ENCODE peak calls at places on chromosome 2, in ten cellular contexts. U is T1000; T is T-cell; K is hippocampal formation; C is CD8-positive, alpha-beta T cell; H is hypothalamus; X is mesothelial cell of epicardium; Z is ACHN; A is activated gamma-delta T cell treated with Interleukin-2 at 50 U/mL for 16 hours; L is NCI-H460. N is an unnamed sample.

GRCh38 chr2:213001285-213001910 is 150.0 kb downstream of the IKZF2 start:
- DNase-seq in U (no peak), T (no peak), K (no peak), C (no peak), H (no peak), X (no peak), Z (peak), A (no peak), L (no peak), N (no peak)

GRCh38 chr2:196131384-196131861 is 40.0 kb downstream of the STK17B start:
- DNase-seq in U (no peak), T (peak), K (no peak), C (no peak), H (no peak), X (no peak), Z (peak), A (peak), L (no peak), N (no peak)

GRCh38 chr2:118190365-118190916 is 102.2 kb downstream of the INSIG2 start:
- DNase-seq in U (no peak), T (no peak), K (no peak), C (no peak), H (no peak), X (no peak), Z (no peak), A (no peak), L (no peak), N (no peak)

GRCh38 chr2:45119038-45119437 is 109.8 kb upstream of the SIX2 start:
- DNase-seq in U (no peak), T (no peak), K (no peak), C (no peak), H (no peak), X (no peak), Z (peak), A (no peak), L (no peak), N (no peak)

GRCh38 chr2:160194351-160194750 is 5.7 kb downstream of the ITGB6 start:
- DNase-seq in U (no peak), T (no peak), K (no peak), C (no peak), H (no peak), X (no peak), Z (no peak), A (no peak), L (no peak), N (no peak)

GRCh38 chr2:168183308-168183997 is 63.9 kb downstream of the STK39 start:
- DNase-seq in U (no peak), T (no peak), K (no peak), C (no peak), H (peak), X (no peak), Z (no peak), A (no peak), L (no peak), N (no peak)

GRCh38 chr2:206586609-206587008 is 55.7 kb upstream of the FAM237A start:
- DNase-seq in U (no peak), T (no peak), K (no peak), C (no peak), H (no peak), X (no peak), Z (no peak), A (no peak), L (no peak), N (no peak)

GRCh38 chr2:54666741-54667639 is 56.5 kb upstream of the EML6 start:
- DNase-seq in U (no peak), T (no peak), K (peak), C (no peak), H (peak), X (no peak), Z (no peak), A (no peak), L (no peak), N (peak)

GRCh38 chr2:162369577-162369976 is 25.6 kb downstream of the GCA start:
- DNase-seq in U (no peak), T (no peak), K (no peak), C (no peak), H (no peak), X (no peak), Z (no peak), A (no peak), L (no peak), N (no peak)

GRCh38 chr2:216678098-216678465 is 17.3 kb downstream of the IGFBP5 start:
- DNase-seq in U (no peak), T (no peak), K (no peak), C (no peak), H (no peak), X (no peak), Z (no peak), A (no peak), L (no peak), N (no peak)

GRCh38 chr2:224650815-224651439 is 65.2 kb downstream of the CCDC195 start:
- DNase-seq in U (peak), T (peak), K (peak), C (no peak), H (peak), X (no peak), Z (peak), A (no peak), L (peak), N (peak)

GRCh38 chr2:163649080-163649479 is 86.7 kb downstream of the FIGN start:
- DNase-seq in U (no peak), T (no peak), K (no peak), C (no peak), H (no peak), X (no peak), Z (no peak), A (no peak), L (no peak), N (no peak)

GRCh38 chr2:98713332-98714015 is 17.5 kb downstream of the MGAT4A start:
- DNase-seq in U (no peak), T (no peak), K (no peak), C (no peak), H (no peak), X (no peak), Z (no peak), A (no peak), L (no peak), N (no peak)

GRCh38 chr2:170365686-170366085 is 187.7 kb downstream of the MYO3B start:
- DNase-seq in U (no peak), T (no peak), K (no peak), C (no peak), H (no peak), X (no peak), Z (no peak), A (no peak), L (no peak), N (no peak)

GRCh38 chr2:64866797-64867196 is 122.4 kb upstream of the SLC1A4 start:
- DNase-seq in U (peak), T (no peak), K (no peak), C (no peak), H (peak), X (no peak), Z (peak), A (no peak), L (no peak), N (no peak)

GRCh38 chr2:43824951-43825493 is 13.6 kb downstream of the ABCG5 start:
- DNase-seq in U (no peak), T (no peak), K (no peak), C (no peak), H (no peak), X (no peak), Z (no peak), A (no peak), L (no peak), N (no peak)

GRCh38 chr2:51293566-51294200 is 261.8 kb upstream of the NRXN1 start:
- DNase-seq in U (no peak), T (no peak), K (no peak), C (no peak), H (no peak), X (no peak), Z (no peak), A (no peak), L (no peak), N (no peak)

GRCh38 chr2:196660264-196660663 is 20.7 kb downstream of the CCDC150 start:
- DNase-seq in U (no peak), T (no peak), K (no peak), C (no peak), H (no peak), X (no peak), Z (peak), A (no peak), L (no peak), N (no peak)

GRCh38 chr2:200695178-200695930 is 109.5 kb downstream of the AOX1 start:
- DNase-seq in U (no peak), T (no peak), K (no peak), C (no peak), H (no peak), X (no peak), Z (no peak), A (no peak), L (no peak), N (no peak)

GRCh38 chr2:195320416-195320973 is 336.5 kb upstream of the SLC39A10 start:
- DNase-seq in U (no peak), T (no peak), K (no peak), C (no peak), H (no peak), X (no peak), Z (peak), A (no peak), L (no peak), N (no peak)

GRCh38 chr2:96685592-96686459 is 43.3 kb downstream of the FER1L5 start:
- DNase-seq in U (no peak), T (no peak), K (no peak), C (no peak), H (no peak), X (peak), Z (no peak), A (no peak), L (no peak), N (no peak)

GRCh38 chr2:72149556-72150156 is 2.0 kb upstream of the CYP26B1 start:
- DNase-seq in U (no peak), T (no peak), K (no peak), C (no peak), H (no peak), X (no peak), Z (no peak), A (no peak), L (no peak), N (peak)

GRCh38 chr2:240138275-240138984 is 2.0 kb downstream of the OTOS start:
- DNase-seq in U (no peak), T (no peak), K (no peak), C (no peak), H (no peak), X (no peak), Z (no peak), A (no peak), L (no peak), N (no peak)

GRCh38 chr2:27021253-27021801 is 11.4 kb upstream of the TMEM214 start:
- DNase-seq in U (no peak), T (no peak), K (no peak), C (no peak), H (no peak), X (no peak), Z (no peak), A (no peak), L (no peak), N (no peak)

GRCh38 chr2:168684921-168685618 is 117.4 kb upstream of the NOSTRIN start:
- DNase-seq in U (no peak), T (no peak), K (no peak), C (no peak), H (no peak), X (no peak), Z (no peak), A (no peak), L (no peak), N (no peak)

GRCh38 chr2:101040761-101041160 is 38.7 kb downstream of the RPL31 start:
- DNase-seq in U (no peak), T (no peak), K (no peak), C (no peak), H (no peak), X (no peak), Z (no peak), A (no peak), L (no peak), N (no peak)

GRCh38 chr2:37786854-37787253 is 115.4 kb upstream of the CDC42EP3 start:
- DNase-seq in U (no peak), T (no peak), K (no peak), C (no peak), H (no peak), X (no peak), Z (no peak), A (no peak), L (no peak), N (no peak)

GRCh38 chr2:240622631-240623235 is 2.5 kb upstream of the GPR35 start:
- DNase-seq in U (no peak), T (peak), K (no peak), C (no peak), H (no peak), X (no peak), Z (no peak), A (peak), L (no peak), N (no peak)

GRCh38 chr2:109446531-109447131 is 167.1 kb downstream of the SEPTIN10 start:
- DNase-seq in U (peak), T (no peak), K (no peak), C (no peak), H (no peak), X (no peak), Z (no peak), A (no peak), L (no peak), N (no peak)

GRCh38 chr2:239948100-239948881 is 76.9 kb downstream of the NDUFA10 start:
- DNase-seq in U (no peak), T (no peak), K (no peak), C (no peak), H (no peak), X (no peak), Z (no peak), A (no peak), L (no peak), N (no peak)